ENCODE peak calls at places on chromosome 2, in four cellular contexts. B is neural progenitor cell, F is GM23248, H is PC-3. C is an unnamed sample.

GRCh38 chr2:68698567-68699377 is 35.8 kb upstream of the ARHGAP25 start:
- DNase-seq in F (no peak), H (no peak), B (no peak), C (no peak)

GRCh38 chr2:233643128-233643527 is 6.9 kb downstream of the UGT1A10 start:
- DNase-seq in B (peak), H (peak), F (peak), C (peak)

GRCh38 chr2:123513351-123513750 is 511.7 kb upstream of the CNTNAP5 start:
- DNase-seq in F (no peak), B (no peak), H (peak), C (no peak)

GRCh38 chr2:23480991-23481797 is 96.2 kb downstream of the KLHL29 start:
- DNase-seq in B (no peak), H (peak), F (peak), C (peak)

GRCh38 chr2:62287895-62288589 is 92.1 kb downstream of the B3GNT2 start:
- DNase-seq in F (peak), H (peak), B (no peak), C (no peak)

GRCh38 chr2:189534854-189535253 is 45.7 kb downstream of the SLC40A1 start:
- DNase-seq in F (peak), H (peak), B (no peak), C (no peak)

GRCh38 chr2:26941486-26941885 is 29.0 kb upstream of the MAPRE3 start:
- DNase-seq in B (no peak), F (peak), H (peak), C (no peak)

GRCh38 chr2:229257980-229258379 is 13.1 kb downstream of the PID1 start:
- DNase-seq in H (no peak), B (no peak), F (no peak), C (no peak)

GRCh38 chr2:183532514-183532913 is 408.3 kb downstream of the NUP35 start:
- DNase-seq in F (no peak), H (peak), B (no peak), C (no peak)

GRCh38 chr2:13550832-13551231 is 834.1 kb downstream of the TRIB2 start:
- DNase-seq in B (no peak), H (no peak), F (no peak), C (no peak)

GRCh38 chr2:173523497-173523896 is 168.8 kb downstream of the CDCA7 start:
- DNase-seq in H (no peak), B (no peak), F (no peak), C (no peak)

GRCh38 chr2:133769036-133769435 is 200.8 kb upstream of the NCKAP5 start:
- DNase-seq in B (no peak), F (no peak), H (no peak), C (no peak)

GRCh38 chr2:96642564-96643350 is at the start of gene FER1L5:
- DNase-seq in B (peak), H (no peak), F (peak), C (peak)

GRCh38 chr2:62996534-62997186 is 54.0 kb upstream of the OTX1 start:
- DNase-seq in B (no peak), F (no peak), H (no peak), C (no peak)

GRCh38 chr2:166972002-166972401 is 83.7 kb downstream of the XIRP2 start:
- DNase-seq in B (no peak), F (no peak), H (no peak), C (no peak)

DNA sequence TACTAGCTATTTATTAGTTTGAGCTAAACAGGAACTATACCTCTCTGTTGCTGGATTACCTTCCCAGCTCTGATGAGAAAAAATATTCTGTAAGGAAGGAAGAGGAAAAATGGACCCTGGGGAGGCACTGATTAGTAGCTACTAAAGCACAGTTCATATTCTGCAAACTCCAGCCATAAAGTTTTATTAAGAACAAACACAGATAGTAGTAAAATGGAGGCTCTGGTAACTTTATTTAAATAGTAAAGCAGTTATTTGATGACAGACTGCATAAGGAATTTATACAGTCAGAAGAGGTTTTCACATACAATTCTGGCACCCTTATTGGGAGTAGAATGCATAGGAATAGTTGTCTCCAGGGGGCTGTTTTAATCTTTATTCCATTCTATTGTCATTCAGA is 84.1 kb downstream of the XIRP2 start:
- DNase-seq in F (no peak), H (peak), B (no peak), C (no peak)
- TF ChIP-seq EZH2phosphoT487 in F (no peak), H (no peak), B (no peak), C (no peak)

DNA sequence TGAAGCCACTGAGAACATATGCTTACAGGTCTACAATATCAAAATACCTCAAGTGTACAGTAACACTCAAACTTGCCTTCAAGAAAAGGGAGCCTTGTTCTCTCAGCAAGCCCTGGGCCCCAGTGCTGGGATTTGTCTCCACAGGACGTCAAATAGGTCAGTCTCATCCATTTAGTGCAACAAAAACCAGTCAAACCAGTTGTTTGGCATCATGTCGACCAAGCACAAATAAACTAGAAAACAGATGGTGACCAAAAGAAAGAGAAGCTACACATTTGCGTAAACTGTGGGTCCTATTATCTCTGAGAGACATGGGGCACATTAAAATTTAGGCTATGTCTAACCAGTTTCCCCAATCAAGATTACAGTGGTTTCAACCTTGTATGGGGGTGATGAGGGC is 182.6 kb upstream of the PKDCC start:
- DNase-seq in H (no peak), F (no peak), B (no peak), C (no peak)
- H3K4me2 ChIP-seq in H (no peak), F (no peak), B (no peak), C (no peak)

DNA sequence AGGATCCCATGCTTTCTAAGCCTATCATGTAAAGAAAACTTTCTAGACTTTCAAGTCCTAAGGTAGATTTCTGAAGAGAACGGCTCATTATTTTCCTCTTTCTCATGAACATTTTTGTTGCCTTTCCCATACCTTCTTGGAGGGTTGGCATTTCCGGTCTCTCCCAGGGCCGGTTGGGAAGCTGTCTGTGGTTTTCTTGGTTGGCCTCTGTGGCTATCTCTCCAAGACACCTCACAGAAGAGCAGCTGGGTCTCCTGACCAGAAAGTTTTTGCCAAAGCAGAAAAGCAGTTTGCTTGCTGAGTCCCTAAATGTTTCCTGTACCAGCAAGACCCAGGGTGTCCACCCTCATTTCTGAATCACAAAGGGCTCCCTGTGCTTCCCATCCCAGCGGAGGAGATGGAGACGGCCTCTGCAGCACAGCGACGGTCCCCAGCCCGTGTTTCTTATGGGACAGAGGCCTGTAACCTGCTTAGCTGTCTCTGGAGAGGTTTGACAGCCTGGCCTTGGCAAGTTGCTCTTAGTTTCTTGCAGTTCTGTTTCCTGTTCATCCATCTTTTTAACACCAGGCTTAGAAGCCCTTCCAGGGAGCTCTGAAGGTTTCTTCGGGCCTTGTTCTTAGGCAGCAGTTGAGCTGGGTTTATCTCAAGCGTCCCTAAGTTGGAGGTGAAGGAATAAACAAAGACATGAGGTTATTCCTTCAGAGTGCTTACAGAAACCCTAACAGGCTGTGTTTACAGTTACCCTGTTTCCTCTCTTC is 39.8 kb downstream of the GREB1 start:
- DNase-seq in B (no peak), H (peak), F (no peak), C (no peak)
- H3K9ac ChIP-seq in B (no peak), H (no peak), F (no peak), C (no peak)

GRCh38 chr2:191263050-191263449 is 17.8 kb downstream of the MYO1B start:
- DNase-seq in F (no peak), B (no peak), H (no peak), C (no peak)

GRCh38 chr2:191266201-191266600 is 21.0 kb downstream of the MYO1B start:
- DNase-seq in F (peak), H (no peak), B (no peak), C (no peak)

GRCh38 chr2:191262436-191262835 is 17.2 kb downstream of the MYO1B start:
- DNase-seq in B (no peak), H (no peak), F (no peak), C (no peak)

GRCh38 chr2:191265311-191266170 is 20.3 kb downstream of the MYO1B start:
- DNase-seq in F (peak), B (no peak), H (peak), C (no peak)

DNA sequence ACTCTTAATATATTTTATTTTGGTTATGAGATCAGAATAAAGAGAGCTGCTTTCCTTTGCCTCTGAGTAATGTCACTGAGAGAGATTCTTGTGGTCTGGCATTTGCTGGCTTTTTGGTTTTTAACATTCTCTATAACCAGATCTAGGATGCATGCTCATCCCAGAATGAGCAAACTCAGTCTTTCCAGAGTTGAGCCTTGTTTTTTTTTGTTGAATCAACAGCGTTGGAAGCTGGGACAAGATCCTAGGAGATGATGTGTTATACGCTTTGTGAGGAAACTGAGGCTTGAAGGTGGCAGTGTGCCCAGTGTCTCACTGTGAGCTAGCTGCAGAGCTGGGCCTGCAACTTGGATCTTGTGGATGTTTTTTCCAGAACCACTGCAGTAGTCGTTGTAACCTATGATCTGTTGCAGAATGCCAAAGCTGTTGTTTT is 19.5 kb downstream of the MYO1B start:
- DNase-seq in F (peak), H (peak), B (no peak), C (no peak)
- TF ChIP-seq EZH2phosphoT487 in F (no peak), H (no peak), B (no peak), C (no peak)

C was measured in HCT116.